ENCODE peak calls at places on chromosomes 4 and X, in nine cellular contexts. J is CD8-positive, alpha-beta T cell; I is mammary epithelial cell; K is A549; G is astrocyte of the spinal cord; L is brain microvascular endothelial cell; M is mucosa of descending colon; T is choroid plexus epithelial cell; Q is breast epithelium. O is an unnamed sample.

GRCh38 chr4:184503869-184504300 is 29.5 kb upstream of the IRF2 start:
- DNase-seq in J (peak; percentile 20), Q (no peak), G (no peak), T (peak; percentile 14), I (peak; percentile 54), K (no peak), M (no peak), L (peak; percentile 9), O (peak; percentile 11)

GRCh38 chrX:18964880-18965279 is 19.0 kb downstream of the PHKA2 start:
- DNase-seq in M (no peak), T (no peak), K (no peak), G (no peak), L (no peak), I (no peak), J (no peak), Q (no peak), O (peak; percentile 37)

GRCh38 chr4:82124365-82124764 is 249.4 kb downstream of the HNRNPD start:
- DNase-seq in T (no peak), M (no peak), I (peak; percentile 32), Q (no peak), L (no peak), G (no peak), J (no peak), K (no peak), O (no peak)

GRCh38 chrX:132409780-132410556 is 78.9 kb downstream of the MBNL3 start:
- DNase-seq in T (no peak), K (no peak), M (no peak), J (no peak), G (no peak), L (no peak), I (no peak), Q (no peak), O (no peak)

GRCh38 chrX:40949071-40949470 is 136.2 kb upstream of the USP9X start:
- DNase-seq in M (no peak), J (no peak), Q (no peak), T (no peak), I (no peak), K (no peak), L (no peak), G (no peak), O (no peak)

GRCh38 chr4:40908297-40908696 is 158.5 kb downstream of the NSUN7 start:
- DNase-seq in J (no peak), G (no peak), Q (no peak), I (no peak), T (no peak), L (no peak), M (peak; percentile 55), K (peak; percentile 45), O (no peak)

GRCh38 chr4:95546866-95547707 is 1.7 kb downstream of the UNC5C start:
- DNase-seq in T (peak; percentile 7), L (no peak), K (no peak), I (peak; percentile 45), G (no peak), M (no peak), Q (no peak), J (no peak), O (no peak)

GRCh38 chrX:142249721-142250120 is 44.6 kb upstream of the MAGEC2 start:
- DNase-seq in M (no peak), G (no peak), T (no peak), L (no peak), K (no peak), Q (no peak), I (peak; percentile 8), J (no peak), O (no peak)

GRCh38 chr4:55397521-55398321 is 2.0 kb downstream of the TMEM165 start:
- DNase-seq in L (no peak), M (no peak), Q (no peak), G (peak; percentile 45), T (peak; percentile 88), K (no peak), J (no peak), I (peak; percentile 86), O (peak; percentile 82)

GRCh38 chr4:159240690-159241089 is 137.8 kb downstream of the RAPGEF2 start:
- DNase-seq in T (peak; percentile 47), M (no peak), L (no peak), I (no peak), Q (no peak), J (no peak), G (no peak), K (no peak), O (peak; percentile 74)

GRCh38 chr4:110609044-110609750 is 13.7 kb downstream of the PITX2 start:
- DNase-seq in G (no peak), I (no peak), L (no peak), J (no peak), Q (no peak), M (no peak), K (no peak), T (no peak), O (no peak)

GRCh38 chrX:47623540-47624027 is 3.9 kb upstream of the SYN1 start:
- DNase-seq in J (peak; percentile 50), I (peak; percentile 26), M (peak; percentile 23), L (peak; percentile 80), T (peak; percentile 85), G (peak; percentile 68), Q (peak; percentile 56), K (peak; percentile 74), O (peak; percentile 70)
- H3K4me3 ChIP-seq in J (peak overlapping the region; percentile 52), I (no peak overlapping the region), M (no peak overlapping the region), L (peak overlapping the region; percentile 44), T (peak overlapping the region; percentile 51), G (peak overlapping the region; percentile 22), Q (peak overlapping the region; percentile 44), K (peak overlapping the region; percentile 34), O (peak overlapping the region; percentile 19)

DNA sequence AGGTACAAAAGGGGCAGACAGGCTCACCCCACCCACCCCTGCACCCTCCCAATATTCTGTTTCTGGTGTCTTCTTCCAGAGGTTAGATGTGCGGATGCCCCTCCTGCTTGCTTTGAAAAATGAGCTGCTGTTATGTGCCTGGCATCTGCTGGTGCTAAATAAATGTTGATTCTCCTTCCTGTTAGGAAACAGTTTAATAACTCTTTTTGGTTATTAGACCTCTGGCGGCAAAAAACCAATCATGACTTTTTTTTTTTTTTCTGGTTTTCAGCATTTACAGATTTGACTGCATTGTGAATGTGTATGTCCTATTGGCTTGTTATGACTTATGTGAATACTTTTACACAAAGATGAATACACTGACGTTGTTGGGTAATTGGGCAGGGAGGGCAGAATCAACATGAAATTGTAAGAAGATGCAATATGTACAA is 13.6 kb upstream of the TMEM156 start:
- DNase-seq in G (peak; percentile 71), J (peak; percentile 35), T (peak; percentile 66), Q (no peak), M (peak; percentile 23), I (no peak), L (peak; percentile 42), K (peak; percentile 60), O (no peak)
- TF ChIP-seq CTCF in G (no peak), J (no peak), T (no peak), Q (no peak), M (no peak), I (no peak), L (no peak), K (no peak), O (no peak)

DNA sequence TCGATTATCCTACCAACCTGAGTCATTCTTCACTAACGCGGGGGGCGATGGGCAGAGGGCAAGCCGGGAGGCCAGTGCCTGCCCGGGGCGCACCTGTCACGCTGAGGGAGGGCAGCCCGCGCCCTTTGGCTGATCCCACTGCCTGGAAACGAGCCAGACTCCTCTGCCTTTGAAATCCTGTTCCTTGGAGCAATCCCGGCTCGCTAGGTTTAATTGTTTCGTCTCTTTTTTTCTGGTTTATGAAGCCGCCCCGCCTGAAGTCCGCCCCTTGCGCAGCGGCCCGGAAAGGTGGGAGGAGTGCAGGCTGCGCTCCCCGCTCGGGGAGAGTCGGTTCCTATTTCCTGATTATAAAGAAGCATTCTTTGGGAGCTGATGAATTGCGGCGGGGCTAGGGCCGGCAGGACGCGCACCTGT is 484.2 kb downstream of the BCOR start:
- DNase-seq in I (peak; percentile 18), T (no peak), J (no peak), L (no peak), G (peak; percentile 1), M (peak; percentile 46), Q (peak; percentile 52), K (no peak), O (no peak)
- H3K4me3 ChIP-seq in I (no peak overlapping the region), T (no peak overlapping the region), J (peak overlapping the region; percentile 49), L (no peak overlapping the region), G (no peak overlapping the region), M (no peak overlapping the region), Q (peak overlapping the region; percentile 51), K (peak overlapping the region; percentile 37), O (no peak overlapping the region)

GRCh38 chr4:174177536-174177935 is 105.9 kb downstream of the FBXO8 start:
- DNase-seq in I (no peak), K (no peak), L (no peak), M (no peak), G (no peak), J (no peak), Q (no peak), T (no peak), O (no peak)

DNA sequence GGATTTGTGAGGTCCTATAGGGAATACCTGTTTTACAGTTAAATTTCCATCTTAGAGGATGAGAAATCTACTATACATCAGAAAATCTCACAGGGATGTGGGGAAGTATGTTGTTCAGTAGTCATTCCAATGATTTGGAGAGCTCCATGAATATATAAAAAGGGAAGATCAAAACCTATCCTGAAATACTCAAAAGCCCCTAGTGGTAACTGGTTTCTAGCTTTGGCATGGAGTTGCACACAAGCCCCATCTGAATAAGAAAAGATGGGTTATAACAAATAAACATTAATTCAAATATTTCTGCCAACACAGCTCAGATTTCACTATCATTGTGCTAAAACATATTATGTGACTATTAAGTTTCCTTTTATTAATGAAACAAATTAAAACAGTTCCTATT is 101.6 kb downstream of the FBXO8 start:
- DNase-seq in G (no peak), L (no peak), J (no peak), Q (no peak), I (no peak), M (no peak), K (no peak), T (no peak), O (no peak)
- TF ChIP-seq CTCF in G (no peak), L (peak; percentile 4), J (no peak), Q (no peak), I (no peak), M (no peak), K (no peak), T (no peak), O (no peak)

GRCh38 chr4:146654976-146655761 is 16.5 kb downstream of the POU4F2 start:
- DNase-seq in I (no peak), K (no peak), J (no peak), Q (no peak), M (no peak), T (peak; percentile 8), L (no peak), G (peak; percentile 18), O (peak; percentile 11)
- H3K4me3 ChIP-seq in I (no peak overlapping the region), K (peak overlapping the region; percentile 46), J (no peak overlapping the region), Q (peak overlapping the region; percentile 63), M (no peak overlapping the region), T (peak overlapping the region; percentile 50), L (peak overlapping the region; percentile 45), G (peak overlapping the region; percentile 34), O (peak overlapping the region; percentile 24)

DNA sequence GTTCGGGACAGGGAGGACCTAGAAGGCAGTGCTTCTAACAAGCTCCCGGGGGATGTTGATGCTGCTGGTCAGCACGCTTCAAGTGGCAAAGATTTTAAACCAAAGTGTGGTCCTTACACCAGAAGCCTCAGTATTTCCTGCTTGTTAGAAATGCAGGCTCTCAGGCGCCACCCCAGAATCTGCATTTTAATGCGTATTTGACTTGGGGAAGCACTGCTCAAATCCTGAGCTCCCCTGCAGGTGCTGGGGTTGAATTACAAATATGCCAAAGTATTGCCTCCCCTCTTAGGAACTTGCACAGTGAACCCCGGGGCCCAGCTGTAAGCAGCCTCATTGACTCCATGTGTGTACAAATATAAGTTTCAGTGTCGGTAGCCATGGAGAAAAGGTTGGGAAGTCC is 70.8 kb upstream of the RAI2 start:
- DNase-seq in I (no peak), Q (no peak), J (no peak), L (no peak), K (no peak), G (no peak), M (no peak), T (no peak), O (no peak)
- TF ChIP-seq CTCF in I (no peak), Q (no peak), J (no peak), L (no peak), K (no peak), G (no peak), M (no peak), T (no peak), O (no peak)